ENCODE peak calls at places on chromosomes 7 and 10, in five cellular contexts. W is HepG2, X is K562, E is GM12878, Q is H1. P is an unnamed sample. For H4K20me1, the result is how much of the 10 kb centered on the place peaks cover.

GRCh38 chr10:121324678-121325213 is 273.5 kb downstream of the FGFR2 start:
- DNase-seq in X (no peak), W (peak), E (no peak), Q (no peak), P (no peak)

GRCh38 chr10:59314284-59314683 is 48.1 kb downstream of the FAM13C start:
- DNase-seq in X (no peak), Q (no peak), E (no peak), W (no peak), P (no peak)

GRCh38 chr7:17130281-17131059 is 168.0 kb upstream of the AHR start:
- DNase-seq in W (peak), E (no peak), X (no peak), Q (no peak), P (peak)

GRCh38 chr7:137874390-137874789 is 27.6 kb upstream of the DGKI start:
- DNase-seq in W (no peak), X (no peak), Q (no peak), E (no peak), P (no peak)

GRCh38 chr10:1642600-1643160 is 94.6 kb downstream of the ADARB2 start:
- DNase-seq in Q (no peak), E (no peak), W (no peak), X (no peak), P (no peak)

GRCh38 chr10:44974082-44974627 is 4.5 kb downstream of the DEPP1 start:
- DNase-seq in E (no peak), Q (no peak), X (no peak), W (no peak), P (no peak)

GRCh38 chr10:62185914-62186692 is 82.5 kb downstream of the RTKN2 start:
- DNase-seq in X (no peak), E (no peak), W (no peak), Q (no peak), P (no peak)

GRCh38 chr7:147483634-147484292 is 1106.8 kb upstream of the C7orf33 start:
- DNase-seq in X (no peak), Q (no peak), W (no peak), E (no peak), P (no peak)

GRCh38 chr10:120607016-120607709 is 150.1 kb downstream of the PLPP4 start:
- DNase-seq in W (no peak), Q (no peak), E (no peak), X (no peak), P (no peak)

GRCh38 chr10:19247843-19248242 is 199.2 kb downstream of the MALRD1 start:
- DNase-seq in E (no peak), Q (no peak), X (no peak), W (peak), P (no peak)

GRCh38 chr7:142785841-142786250 is 15.1 kb downstream of the PRSS2 start:
- DNase-seq in X (no peak), Q (no peak), W (no peak), E (no peak), P (no peak)

GRCh38 chr10:95767884-95768556 is 12.1 kb downstream of the ENTPD1 start:
- DNase-seq in W (no peak), X (no peak), E (no peak), Q (no peak), P (no peak)

GRCh38 chr7:87027900-87028299 is 31.6 kb downstream of the ELAPOR2 start:
- DNase-seq in Q (no peak), E (peak), X (no peak), W (no peak), P (no peak)

GRCh38 chr7:90309872-90310271 is 11.2 kb downstream of the FAM237B start:
- DNase-seq in Q (no peak), W (no peak), X (no peak), E (no peak), P (peak)

GRCh38 chr7:90311185-90311584 is 9.9 kb downstream of the FAM237B start:
- DNase-seq in X (no peak), W (peak), Q (no peak), E (no peak), P (no peak)

GRCh38 chr7:90313908-90314307 is 7.2 kb downstream of the FAM237B start:
- DNase-seq in W (no peak), E (no peak), X (no peak), Q (no peak), P (no peak)

GRCh38 chr7:90312745-90313144 is 8.4 kb downstream of the FAM237B start:
- DNase-seq in E (no peak), W (peak), X (no peak), Q (no peak), P (peak)
- TF ChIP-seq CTCF in E (peak), W (no peak), X (peak), Q (no peak), P (peak)

GRCh38 chr7:45048748-45049147 is 40.0 kb downstream of the NACAD start:
- DNase-seq in Q (no peak), E (no peak), W (no peak), X (no peak), P (no peak)
- H4K20me1 ChIP-seq in Q (under half), E (under half), W (under half), X (under half), P (under half)

DNA sequence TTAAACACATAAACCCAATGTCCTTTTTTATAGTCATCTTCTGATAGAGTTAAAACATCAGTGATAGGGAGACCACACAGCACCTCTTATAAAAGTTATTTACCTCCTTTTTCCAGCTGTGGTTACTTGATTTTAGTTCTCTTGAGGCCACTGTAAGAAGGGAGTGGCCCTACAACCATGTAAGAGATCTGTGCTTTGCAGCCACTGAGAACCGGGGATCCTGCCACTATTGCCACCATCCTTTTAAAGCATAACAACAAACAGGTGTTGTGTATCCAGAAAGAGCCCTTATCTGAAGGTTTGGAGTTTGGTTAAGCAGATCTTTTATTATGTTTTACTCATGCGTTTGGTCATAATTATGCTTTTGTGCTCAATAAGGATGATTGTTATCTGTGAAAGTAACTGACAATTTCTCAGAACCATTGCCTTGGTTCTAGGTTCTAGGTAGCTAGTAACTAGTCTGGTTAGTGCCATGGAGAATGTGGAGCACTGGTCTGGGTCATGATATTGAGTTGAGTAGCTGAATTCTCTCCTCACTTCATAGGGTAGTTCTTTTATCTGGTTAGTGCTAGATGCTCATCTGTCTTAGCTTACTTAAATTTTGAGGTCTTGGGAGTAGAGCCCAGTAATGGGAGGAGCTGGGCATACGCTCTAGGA is 56.5 kb downstream of the ST7 start:
- DNase-seq in Q (no peak), X (no peak), W (no peak), E (no peak), P (no peak)
- TF ChIP-seq CREB1 in Q (no peak), X (no peak), W (no peak), E (no peak), P (no peak)

GRCh38 chr7:5827755-5828154 is 46.3 kb upstream of the RNF216 start:
- DNase-seq in E (no peak), W (peak), Q (no peak), X (peak), P (peak)
- TF ChIP-seq CTCF in E (peak), W (peak), Q (peak), X (peak), P (peak)

GRCh38 chr7:1946025-1946424 is 275.9 kb downstream of the ELFN1 start:
- DNase-seq in Q (no peak), W (no peak), E (no peak), X (no peak), P (no peak)
- H4K20me1 ChIP-seq in Q (under half), W (under half), E (under half), X (under half), P (under half)

GRCh38 chr10:125721035-125721434 is 1.5 kb downstream of the EDRF1 start:
- DNase-seq in Q (no peak), E (peak), W (no peak), X (no peak), P (no peak)
- TF ChIP-seq CREB1 in Q (no peak), E (no peak), W (no peak), X (no peak), P (no peak)

GRCh38 chr10:117477961-117478670 is 64.4 kb upstream of the EMX2 start:
- DNase-seq in X (peak), E (no peak), W (no peak), Q (no peak), P (no peak)
- TF ChIP-seq CTCF in X (peak), E (peak), W (peak), Q (no peak), P (no peak)

DNA sequence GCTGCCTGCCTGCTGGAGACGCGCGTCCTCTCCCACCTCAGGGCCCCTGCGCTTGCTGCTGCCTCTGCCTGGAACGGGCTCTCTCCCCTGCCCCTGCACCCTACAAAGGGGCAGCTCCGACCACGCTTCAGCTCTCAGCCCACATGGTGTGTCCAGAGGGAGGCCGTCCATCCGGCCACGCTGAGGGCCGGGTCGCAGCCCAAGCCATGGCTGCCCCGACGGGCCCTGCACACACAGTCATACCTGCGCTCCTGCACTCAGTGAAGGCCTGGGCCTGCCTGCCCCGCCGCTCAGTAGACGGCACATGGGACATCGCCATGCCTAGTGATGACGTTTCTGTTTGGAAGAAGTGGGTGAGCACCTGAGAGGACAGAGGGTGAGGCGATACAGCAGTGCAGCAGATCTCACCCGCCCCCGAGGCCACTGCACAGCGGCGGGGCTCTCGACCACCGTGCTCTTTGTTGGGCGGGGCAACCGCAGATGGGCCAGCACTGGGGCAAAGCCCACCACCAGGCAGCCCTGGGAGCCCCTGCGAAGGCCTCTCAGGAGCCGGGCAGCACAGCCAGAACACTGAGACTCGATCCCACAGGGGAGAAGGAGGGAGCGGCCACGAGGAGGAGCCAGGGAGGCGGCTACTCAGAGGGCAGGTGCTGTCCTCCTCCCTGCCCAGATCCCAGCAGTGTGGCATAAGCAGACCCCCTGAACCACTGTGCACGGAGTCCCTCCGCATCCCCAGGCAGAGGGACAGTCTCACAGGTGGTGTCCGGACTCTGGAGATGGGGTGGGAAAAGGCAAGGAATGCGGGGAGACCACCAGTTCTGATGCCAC is 129.5 kb downstream of the MAD1L1 start:
- DNase-seq in E (no peak), Q (no peak), X (no peak), W (no peak), P (no peak)
- H4K20me1 ChIP-seq in E (under half), Q (under half), X (under half), W (under half), P (under half)

P was measured in GM23338.